ENCODE peak calls at places on chromosomes 12 and 14, in six cellular contexts. K is stimulated activated CD4-positive, alpha-beta T cell treated with anti-CD3 and anti-CD28 coated beads, Interleukin-2, amount 100 ng/mL, for 24 hours; M is GM23248; W is breast epithelium; I is astrocyte of the cerebellum; D is NCI-H345. R is an unnamed sample.
A peak's percentile ranks its signal among the peaks of the same experiment; 100 is the strongest.

GRCh38 chr14:93095742-93096510 is 19.8 kb downstream of the ITPK1 start:
- DNase-seq in K (no peak), M (no peak), W (no peak), I (no peak), D (no peak), R (no peak)

GRCh38 chr14:101707863-101708620 is 53.5 kb upstream of the PPP2R5C start:
- DNase-seq in K (no peak), M (no peak), W (peak; percentile 17), I (no peak), D (no peak), R (no peak)

GRCh38 chr14:104554608-104555401 is 24.8 kb upstream of the C14orf180 start:
- DNase-seq in K (no peak), M (peak; percentile 21), W (no peak), I (no peak), D (no peak), R (no peak)

GRCh38 chr12:13417516-13417915 is 221.0 kb downstream of the EMP1 start:
- DNase-seq in K (no peak), M (no peak), W (no peak), I (no peak), D (no peak), R (no peak)

GRCh38 chr12:97837401-97837800 is 374.8 kb downstream of the RMST start:
- DNase-seq in K (no peak), M (peak; percentile 31), W (peak; percentile 66), I (peak; percentile 74), D (no peak), R (peak; percentile 1)

GRCh38 chr14:88998027-88998426 is 173.6 kb downstream of the TTC8 start:
- DNase-seq in K (no peak), M (no peak), W (no peak), I (no peak), D (no peak), R (no peak)

GRCh38 chr12:68749443-68749842 is 3.5 kb downstream of the SLC35E3 start:
- DNase-seq in K (no peak), M (no peak), W (no peak), I (no peak), D (no peak), R (no peak)

GRCh38 chr12:2589381-2589780 is 205.4 kb upstream of the FKBP4 start:
- DNase-seq in K (no peak), M (no peak), W (no peak), I (no peak), D (no peak), R (no peak)

GRCh38 chr12:103589517-103589916 is 2.4 kb downstream of the STAB2 start:
- DNase-seq in K (no peak), M (no peak), W (no peak), I (no peak), D (no peak), R (no peak)

GRCh38 chr12:48580831-48581230 is 11.0 kb upstream of the LALBA start:
- DNase-seq in K (no peak), M (no peak), W (no peak), I (no peak), D (no peak), R (no peak)

R was measured in skeletal muscle cell.